ENCODE peak calls at places on chromosome 1, in five cellular contexts. J, G, D, O and K are unnamed samples.

GRCh38 chr1:115669002-115669673 is 27.4 kb downstream of the VANGL1 start:
- DNase-seq in J (peak), G (no peak), O (no peak), D (no peak), K (no peak)

GRCh38 chr1:42777860-42778259 is 6.9 kb upstream of the TMEM269 start:
- DNase-seq in D (no peak), O (no peak), G (peak), J (peak), K (no peak)

GRCh38 chr1:116537439-116537838 is 33.4 kb downstream of the CD58 start:
- DNase-seq in O (no peak), J (no peak), D (no peak), G (no peak), K (no peak)

GRCh38 chr1:64940026-64940425 is 26.3 kb downstream of the JAK1 start:
- DNase-seq in G (no peak), O (no peak), J (no peak), D (no peak), K (no peak)

GRCh38 chr1:32972814-32973428 is 8.3 kb upstream of the RNF19B start:
- DNase-seq in D (peak), G (peak), J (peak), O (peak), K (peak)

GRCh38 chr1:39538531-39539251 is 37.9 kb downstream of the PABPC4 start:
- DNase-seq in J (no peak), O (no peak), G (no peak), D (no peak), K (no peak)

GRCh38 chr1:40921522-40921921 is 58.0 kb upstream of the CTPS1 start:
- DNase-seq in J (no peak), G (no peak), O (no peak), D (no peak), K (no peak)

GRCh38 chr1:47898156-47898825 is 98.9 kb downstream of the TRABD2B start:
- DNase-seq in J (peak), O (no peak), G (no peak), D (no peak), K (no peak)

GRCh38 chr1:177228721-177229088 is 57.9 kb downstream of the BRINP2 start:
- DNase-seq in D (no peak), J (no peak), G (no peak), O (no peak), K (no peak)

GRCh38 chr1:112332751-112333150 is 63.3 kb upstream of the CTTNBP2NL start:
- DNase-seq in J (no peak), G (no peak), O (no peak), D (no peak), K (no peak)

GRCh38 chr1:109994654-109995053 is 10.1 kb downstream of the AHCYL1 start:
- DNase-seq in O (no peak), G (no peak), D (no peak), J (no peak), K (no peak)

GRCh38 chr1:31258581-31258980 is 18.9 kb upstream of the NKAIN1 start:
- DNase-seq in G (no peak), D (no peak), J (no peak), O (no peak), K (no peak)

GRCh38 chr1:225565845-225566244 is 87.1 kb downstream of the ENAH start:
- DNase-seq in G (no peak), J (peak), D (no peak), O (no peak), K (no peak)

GRCh38 chr1:87329756-87330200 is 1.1 kb downstream of the LMO4 start:
- DNase-seq in D (no peak), G (no peak), J (peak), O (no peak), K (no peak)

GRCh38 chr1:151819951-151820623 is 11.5 kb downstream of the RORC start:
- DNase-seq in G (no peak), D (no peak), J (no peak), O (no peak), K (no peak)

GRCh38 chr1:54652172-54652571 is 10.6 kb downstream of the MROH7 start:
- DNase-seq in J (no peak), O (no peak), D (no peak), G (no peak), K (no peak)

GRCh38 chr1:247118946-247119446 is 14.8 kb upstream of the ZNF669 start:
- DNase-seq in J (peak), G (peak), D (no peak), O (no peak), K (no peak)

GRCh38 chr1:109199710-109200109 is 14.0 kb upstream of the SARS1 start:
- DNase-seq in D (no peak), J (no peak), O (no peak), G (no peak), K (no peak)

GRCh38 chr1:223788746-223789415 is 56.9 kb downstream of the TP53BP2 start:
- DNase-seq in O (no peak), J (no peak), D (no peak), G (no peak), K (no peak)

GRCh38 chr1:108560143-108560429 is 186 bp downstream of the EEIG2 start:
- DNase-seq in O (no peak), G (no peak), D (peak), J (no peak), K (no peak)

GRCh38 chr1:27864264-27864895 is 8.0 kb upstream of the THEMIS2 start:
- DNase-seq in D (peak), O (no peak), J (no peak), G (no peak), K (no peak)

GRCh38 chr1:193068013-193068412 is 8.6 kb downstream of the RO60 start:
- DNase-seq in D (no peak), G (no peak), J (no peak), O (no peak), K (no peak)

GRCh38 chr1:193066606-193067005 is 7.2 kb downstream of the RO60 start:
- DNase-seq in J (no peak), O (no peak), G (no peak), D (no peak), K (no peak)

GRCh38 chr1:193070942-193071341 is 11.5 kb downstream of the RO60 start:
- DNase-seq in D (no peak), O (no peak), J (peak), G (no peak), K (no peak)

GRCh38 chr1:193069748-193070394 is 10.5 kb downstream of the RO60 start:
- DNase-seq in O (no peak), J (peak), D (no peak), G (no peak), K (no peak)

DNA sequence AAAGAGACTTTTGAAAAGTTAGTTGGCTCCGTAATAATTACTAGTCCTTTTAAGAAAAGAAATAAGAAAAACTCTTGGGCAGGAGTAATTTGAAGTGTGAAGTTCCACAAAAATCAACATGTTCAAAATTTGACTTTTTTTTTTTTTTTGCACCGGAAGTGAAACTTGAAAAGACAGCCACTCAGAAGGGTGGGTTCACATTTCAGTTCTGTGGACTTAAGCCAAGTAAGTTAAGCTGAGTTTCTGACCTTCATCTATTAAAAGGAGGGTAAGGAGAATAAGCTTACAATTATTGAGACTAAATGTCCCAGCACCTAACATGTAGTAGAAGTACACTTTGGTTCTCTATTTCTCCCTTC is 11.0 kb downstream of the RO60 start:
- DNase-seq in J (peak), G (no peak), D (no peak), O (no peak), K (no peak)
- TF ChIP-seq CTCF in J (no peak), G (peak), D (no peak), O (no peak), K (no peak)

GRCh38 chr1:102434421-102434820 is 437.7 kb upstream of the OLFM3 start:
- DNase-seq in O (no peak), G (peak), D (no peak), J (peak), K (no peak)
- TF ChIP-seq CTCF in O (no peak), G (peak), D (no peak), J (peak), K (peak)

DNA sequence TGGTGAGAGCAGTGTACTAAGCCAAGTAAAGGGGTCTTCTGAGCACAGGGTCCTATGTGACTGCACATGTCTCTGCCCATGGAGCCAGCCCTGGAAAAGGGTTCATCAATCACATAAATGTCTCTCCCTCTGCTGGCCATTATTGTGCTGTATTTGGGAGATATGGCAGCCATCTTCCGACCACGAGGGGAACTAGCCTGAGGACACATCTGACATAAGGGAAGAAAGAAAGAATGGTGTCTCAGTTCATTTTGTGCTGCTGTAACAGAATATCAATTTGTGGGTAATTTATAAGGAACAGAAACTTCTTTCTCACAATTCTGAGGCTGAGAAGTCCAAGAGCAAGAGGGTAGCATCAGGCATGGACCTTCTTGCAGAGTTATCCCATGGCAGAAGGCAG is 55.1 kb upstream of the GJA5 start:
- DNase-seq in J (no peak), O (no peak), D (no peak), G (no peak), K (no peak)
- TF ChIP-seq CTCF in J (peak), O (no peak), D (peak), G (no peak), K (no peak)

GRCh38 chr1:2228684-2229031 is 539 bp downstream of the SKI start:
- DNase-seq in J (peak), O (no peak), D (no peak), G (no peak), K (no peak)

GRCh38 chr1:2227341-2228156 is 570 bp upstream of the SKI start:
- DNase-seq in O (peak), D (peak), J (peak), G (peak), K (peak)

GRCh38 chr1:2229921-2230700 is 2.0 kb downstream of the SKI start:
- DNase-seq in D (peak), J (peak), G (no peak), O (peak), K (no peak)

GRCh38 chr1:2228157-2228594 is at the start of gene SKI:
- DNase-seq in D (no peak), J (no peak), G (no peak), O (no peak), K (no peak)

GRCh38 chr1:2229032-2229920 is 1.2 kb downstream of the SKI start:
- DNase-seq in O (peak), G (peak), D (peak), J (peak), K (peak)
- TF ChIP-seq CTCF in O (peak), G (no peak), D (peak), J (peak), K (no peak)